ENCODE peak calls at places on chromosomes 2 and 18, in five cellular contexts. Q is tibial artery, X is neural crest cell, U is activated T-cell treated with anti-CD3 and anti-CD28 coated beads for 1 hour, O is thoracic aorta. R is an unnamed sample.

GRCh38 chr2:15770606-15771005 is 169.7 kb upstream of the MYCN start:
- DNase-seq in X (no peak), O (no peak), Q (no peak), U (no peak), R (no peak)

GRCh38 chr2:19865151-19865550 is 36.6 kb downstream of the TTC32 start:
- DNase-seq in X (no peak), O (no peak), U (no peak), Q (no peak), R (no peak)

GRCh38 chr18:21074336-21075323 is 37.0 kb downstream of the ROCK1 start:
- DNase-seq in O (no peak), U (no peak), X (no peak), Q (no peak), R (no peak)

GRCh38 chr2:127228102-127228501 is 8.0 kb upstream of the CYP27C1 start:
- DNase-seq in X (no peak), Q (no peak), U (no peak), O (no peak), R (no peak)

GRCh38 chr2:239970004-239970623 is 55.0 kb downstream of the NDUFA10 start:
- DNase-seq in X (no peak), U (no peak), O (no peak), Q (no peak), R (no peak)

GRCh38 chr18:45481846-45482245 is 133.4 kb upstream of the SLC14A2 start:
- DNase-seq in U (no peak), X (no peak), Q (no peak), O (no peak), R (no peak)

GRCh38 chr2:47334356-47335136 is 68.4 kb upstream of the MSH2 start:
- DNase-seq in Q (no peak), X (no peak), O (no peak), U (no peak), R (peak)

GRCh38 chr2:238644095-238645081 is 203.5 kb upstream of the TWIST2 start:
- DNase-seq in Q (no peak), X (no peak), O (no peak), U (no peak), R (no peak)

GRCh38 chr18:12422936-12423335 is 15.2 kb downstream of the PRELID3A start:
- DNase-seq in Q (no peak), O (no peak), U (no peak), X (no peak), R (no peak)

GRCh38 chr18:40017026-40017425 is 1938.0 kb upstream of the PIK3C3 start:
- DNase-seq in U (no peak), Q (no peak), O (no peak), X (no peak), R (no peak)

GRCh38 chr18:62634991-62635630 is 80.2 kb upstream of the PHLPP1 start:
- DNase-seq in U (no peak), X (no peak), O (no peak), Q (no peak), R (no peak)

GRCh38 chr2:229152784-229153183 is 118.3 kb downstream of the PID1 start:
- DNase-seq in U (no peak), O (no peak), Q (no peak), X (no peak), R (no peak)

GRCh38 chr2:238149841-238150572 is 8.8 kb upstream of the ERFE start:
- DNase-seq in Q (no peak), X (no peak), O (no peak), U (no peak), R (no peak)

GRCh38 chr2:236916181-236916580 is 169.5 kb upstream of the COPS8 start:
- DNase-seq in U (no peak), X (peak), Q (no peak), O (no peak), R (peak)

R was measured in NCI-H774.